ENCODE peak calls at places on chromosomes 5 and 9, in nine cellular contexts. S, B, L, M, D, R, X, A and G are unnamed samples.

GRCh38 chr9:129317179-129318011 is 139.3 kb upstream of the IER5L start:
- DNase-seq in S (no peak), B (peak; percentile 44), L (peak; percentile 38), M (peak; percentile 58), D (no peak), R (peak; percentile 63), X (no peak), A (peak; percentile 53), G (no peak)

GRCh38 chr5:111394580-111394979 is 117.8 kb downstream of the STARD4 start:
- DNase-seq in S (peak; percentile 34), B (no peak), L (peak; percentile 20), M (no peak), D (no peak), R (no peak), X (no peak), A (no peak), G (no peak)

GRCh38 chr9:95073042-95073607 is 244.4 kb downstream of the FANCC start:
- DNase-seq in S (no peak), B (no peak), L (no peak), M (peak; percentile 40), D (no peak), R (no peak), X (no peak), A (no peak), G (no peak)

GRCh38 chr5:142432369-142432863 is 107.6 kb upstream of the SPRY4 start:
- DNase-seq in S (no peak), B (peak; percentile 76), L (no peak), M (no peak), D (peak; percentile 25), R (no peak), X (no peak), A (peak; percentile 28), G (no peak)

GRCh38 chr9:20996809-20997208 is 34.6 kb downstream of the HACD4 start:
- DNase-seq in S (no peak), B (no peak), L (no peak), M (no peak), D (no peak), R (no peak), X (no peak), A (no peak), G (no peak)

GRCh38 chr5:149310947-149311675 is 34.2 kb upstream of the GRPEL2 start:
- DNase-seq in S (peak; percentile 44), B (no peak), L (peak; percentile 31), M (peak; percentile 87), D (no peak), R (no peak), X (no peak), A (no peak), G (no peak)

GRCh38 chr5:61280766-61281427 is 51.2 kb upstream of the ZSWIM6 start:
- DNase-seq in S (no peak), B (peak; percentile 55), L (no peak), M (no peak), D (no peak), R (no peak), X (no peak), A (peak; percentile 59), G (no peak)

GRCh38 chr5:129664336-129664937 is 83.5 kb upstream of the MINAR2 start:
- DNase-seq in S (peak; percentile 19), B (peak; percentile 63), L (peak; percentile 25), M (peak; percentile 54), D (peak; percentile 11), R (peak; percentile 16), X (no peak), A (peak; percentile 78), G (no peak)

GRCh38 chr5:171867786-171868185 is 82.2 kb downstream of the SMIM23 start:
- DNase-seq in S (no peak), B (no peak), L (peak; percentile 75), M (no peak), D (no peak), R (no peak), X (no peak), A (no peak), G (no peak)

GRCh38 chr5:113027431-113027830 is 50.8 kb downstream of the DCP2 start:
- DNase-seq in S (no peak), B (no peak), L (no peak), M (no peak), D (no peak), R (no peak), X (no peak), A (no peak), G (no peak)

GRCh38 chr5:77211013-77211690 is 672 bp downstream of the PDE8B start:
- DNase-seq in S (no peak), B (no peak), L (no peak), M (no peak), D (no peak), R (peak; percentile 79), X (no peak), A (peak; percentile 18), G (no peak)

GRCh38 chr9:4886698-4887097 is 94.0 kb downstream of the RCL1 start:
- DNase-seq in S (no peak), B (no peak), L (no peak), M (no peak), D (no peak), R (no peak), X (no peak), A (no peak), G (no peak)

GRCh38 chr5:174067499-174067898 is 22.0 kb downstream of the NSG2 start:
- DNase-seq in S (no peak), B (no peak), L (no peak), M (no peak), D (no peak), R (no peak), X (no peak), A (no peak), G (no peak)

GRCh38 chr9:91474656-91475055 is 51.0 kb upstream of the NFIL3 start:
- DNase-seq in S (no peak), B (no peak), L (no peak), M (no peak), D (no peak), R (no peak), X (no peak), A (no peak), G (no peak)

GRCh38 chr9:131815971-131816873 is 76.3 kb upstream of the RAPGEF1 start:
- DNase-seq in S (no peak), B (no peak), L (no peak), M (no peak), D (no peak), R (no peak), X (no peak), A (no peak), G (no peak)

GRCh38 chr9:127519301-127520166 is 68.2 kb downstream of the LRSAM1 start:
- DNase-seq in S (peak; percentile 100), B (no peak), L (peak; percentile 97), M (no peak), D (no peak), R (no peak), X (no peak), A (peak; percentile 83), G (no peak)

GRCh38 chr5:133611357-133612020 is 852 bp downstream of the FSTL4 start:
- DNase-seq in S (no peak), B (no peak), L (no peak), M (peak; percentile 46), D (no peak), R (peak; percentile 73), X (no peak), A (no peak), G (no peak)